ENCODE peak calls at places on chromosomes 16 and 17, in eight cellular contexts. O is HCT116; W is RWPE1; Y is CD4-positive, alpha-beta T cell; P is heart right ventricle; T is epithelial cell of esophagus; E is nephron progenitor cell; C is uterus. I is an unnamed sample.

GRCh38 chr16:30031477-30031918 is 427 bp upstream of the TLCD3B start:
- DNase-seq in P (no peak), T (no peak), W (no peak), Y (no peak), C (no peak), O (no peak), E (no peak), I (no peak)

GRCh38 chr17:4293572-4293971 is 29.8 kb upstream of the ANKFY1 start:
- DNase-seq in W (no peak), E (no peak), P (no peak), T (no peak), C (no peak), O (no peak), Y (no peak), I (no peak)

GRCh38 chr17:59753522-59754467 is 46.3 kb downstream of the VMP1 start:
- DNase-seq in O (peak; percentile 88), P (no peak), C (no peak), E (peak; percentile 20), W (peak; percentile 83), Y (no peak), T (peak; percentile 91), I (peak; percentile 70)

GRCh38 chr17:80780381-80781187 is 211.1 kb upstream of the CHMP6 start:
- DNase-seq in C (no peak), Y (no peak), O (no peak), P (no peak), E (no peak), W (no peak), T (no peak), I (no peak)

GRCh38 chr16:10325783-10326543 is 59.9 kb upstream of the ATF7IP2 start:
- DNase-seq in T (no peak), O (no peak), Y (no peak), W (no peak), E (no peak), P (no peak), C (no peak), I (no peak)

GRCh38 chr16:81429045-81429521 is 15.5 kb upstream of the CMIP start:
- DNase-seq in W (peak; percentile 41), P (no peak), T (no peak), C (no peak), O (peak; percentile 68), Y (no peak), E (no peak), I (no peak)

GRCh38 chr16:1078579-1079021 is 6.1 kb downstream of the SSTR5 start:
- DNase-seq in E (no peak), C (no peak), Y (no peak), O (no peak), T (peak; percentile 38), P (no peak), W (peak; percentile 92), I (no peak)

GRCh38 chr17:5123343-5124124 is 7.7 kb downstream of the USP6 start:
- DNase-seq in C (peak; percentile 9), O (no peak), Y (no peak), P (no peak), E (no peak), T (no peak), W (no peak), I (no peak)

GRCh38 chr17:48439875-48440505 is 10.0 kb upstream of the SKAP1 start:
- DNase-seq in T (no peak), C (no peak), E (peak; percentile 42), O (no peak), W (no peak), P (no peak), Y (peak; percentile 54), I (no peak)

GRCh38 chr17:75077490-75078096 is 10.2 kb upstream of the SLC16A5 start:
- DNase-seq in O (no peak), P (peak; percentile 84), C (peak; percentile 64), Y (peak; percentile 60), W (no peak), T (peak; percentile 28), E (no peak), I (no peak)

GRCh38 chr16:50320310-50320709 is 48.5 kb downstream of the BRD7 start:
- DNase-seq in Y (no peak), O (no peak), P (no peak), C (no peak), E (no peak), T (no peak), W (no peak), I (no peak)

GRCh38 chr16:77905356-77905920 is 116.9 kb upstream of the CLEC3A start:
- DNase-seq in Y (no peak), W (no peak), T (peak; percentile 38), O (no peak), C (no peak), E (no peak), P (no peak), I (no peak)

GRCh38 chr17:17400566-17401184 is 76.1 kb upstream of the MED9 start:
- DNase-seq in O (no peak), Y (no peak), W (no peak), P (no peak), C (no peak), T (no peak), E (no peak), I (no peak)

GRCh38 chr16:12390074-12390473 is 413.5 kb downstream of the SNX29 start:
- DNase-seq in T (no peak), O (no peak), W (no peak), Y (no peak), E (no peak), C (no peak), P (no peak), I (no peak)

GRCh38 chr16:12393208-12393607 is 410.5 kb downstream of the CPPED1 start:
- DNase-seq in O (no peak), T (no peak), P (no peak), Y (no peak), W (no peak), C (no peak), E (no peak), I (no peak)

GRCh38 chr16:12390644-12391043 is 413.0 kb downstream of the CPPED1 start:
- DNase-seq in E (no peak), C (no peak), T (peak; percentile 14), W (no peak), Y (no peak), O (no peak), P (no peak), I (no peak)

GRCh38 chr16:12391974-12392373 is 411.7 kb downstream of the CPPED1 start:
- DNase-seq in E (no peak), T (no peak), Y (no peak), O (no peak), C (no peak), P (no peak), W (no peak), I (no peak)

GRCh38 chr16:12392585-12393089 is 411.1 kb downstream of the CPPED1 start:
- DNase-seq in Y (no peak), W (no peak), P (no peak), O (no peak), T (no peak), C (peak; percentile 21), E (no peak), I (no peak)
- TF ChIP-seq CTCF in Y (no peak), W (no peak), P (no peak), O (peak; percentile 39), T (no peak), C (peak; percentile 24), E (no peak), I (peak; percentile 26)

DNA sequence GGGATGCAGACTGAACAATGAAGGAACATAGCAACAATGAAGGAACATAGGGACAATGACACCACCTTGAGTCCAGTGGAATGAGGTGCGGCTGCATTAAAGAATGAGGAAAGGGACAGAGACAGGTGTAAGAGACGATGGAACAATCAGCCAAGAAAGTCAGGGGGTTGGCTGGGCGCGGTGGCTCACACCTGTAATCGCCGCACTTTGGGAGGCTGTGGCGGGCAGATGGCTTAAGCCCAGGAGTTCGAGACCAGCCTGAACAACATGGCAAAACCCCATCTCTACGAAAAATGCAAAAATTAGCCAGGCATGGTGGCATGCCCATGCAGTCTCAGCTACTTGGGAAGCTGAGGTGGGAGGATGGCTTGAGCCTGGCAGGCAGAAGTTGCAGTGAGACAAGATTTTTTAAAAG is 13.6 kb upstream of the CBFB start:
- DNase-seq in P (no peak), O (peak; percentile 32), W (no peak), C (no peak), E (no peak), T (no peak), Y (no peak), I (no peak)
- TF ChIP-seq CTCF in P (no peak), O (peak; percentile 52), W (no peak), C (no peak), E (no peak), T (peak; percentile 32), Y (no peak), I (no peak)

DNA sequence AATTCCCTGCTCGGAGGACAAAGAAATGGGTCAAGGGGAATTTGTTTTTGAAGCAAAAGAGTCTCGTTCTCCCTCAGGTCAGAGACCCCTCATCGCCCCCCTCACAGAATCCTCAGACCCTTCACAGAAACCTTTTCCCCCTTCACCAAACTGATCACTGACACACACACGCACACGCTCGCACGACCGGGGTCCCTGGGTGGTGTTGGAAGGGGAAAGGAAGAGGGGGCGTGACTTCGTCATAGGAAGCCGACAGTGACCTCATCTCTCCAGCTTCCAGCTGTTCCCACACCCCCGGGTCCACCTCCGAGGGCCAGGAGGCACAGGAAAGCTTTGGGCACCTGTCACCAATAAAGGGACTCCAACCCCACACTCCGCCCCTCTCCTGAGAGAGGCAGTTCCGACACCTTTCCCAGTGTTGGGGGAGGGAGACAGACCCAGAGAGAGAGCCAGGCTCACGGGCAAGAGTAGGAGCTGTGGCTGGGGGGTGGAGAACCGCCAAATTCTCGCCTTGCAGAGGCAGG is 1.2 kb downstream of the ASGR1 start:
- DNase-seq in T (peak; percentile 18), P (no peak), C (no peak), O (no peak), W (no peak), E (peak; percentile 38), Y (no peak), I (no peak)
- TF ChIP-seq CTCF in T (no peak), P (no peak), C (no peak), O (no peak), W (no peak), E (no peak), Y (no peak), I (no peak)

DNA sequence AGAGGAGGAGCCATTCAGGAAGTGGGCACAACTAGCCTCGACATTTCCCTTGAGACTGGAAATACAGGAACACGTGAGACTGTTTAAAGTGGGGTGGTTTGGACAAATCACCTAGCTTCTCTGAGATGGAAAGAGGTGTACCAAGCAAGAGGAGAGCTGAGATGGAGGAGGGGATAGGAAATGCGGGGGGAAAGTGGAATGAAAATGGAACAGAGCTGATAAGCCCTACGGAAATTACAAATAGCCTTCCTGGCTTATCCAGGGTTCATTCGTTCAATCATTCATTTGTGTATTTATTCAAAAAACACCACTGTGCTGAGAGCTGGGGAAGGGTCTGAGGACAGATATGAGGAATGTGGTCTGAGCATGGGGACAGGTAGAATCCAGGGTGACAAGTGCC is 64.1 kb downstream of the ASIC2 start:
- DNase-seq in P (no peak), W (no peak), Y (no peak), E (no peak), T (no peak), O (no peak), C (no peak), I (no peak)
- TF ChIP-seq CTCF in P (no peak), W (no peak), Y (no peak), E (no peak), T (no peak), O (no peak), C (no peak), I (no peak)

DNA sequence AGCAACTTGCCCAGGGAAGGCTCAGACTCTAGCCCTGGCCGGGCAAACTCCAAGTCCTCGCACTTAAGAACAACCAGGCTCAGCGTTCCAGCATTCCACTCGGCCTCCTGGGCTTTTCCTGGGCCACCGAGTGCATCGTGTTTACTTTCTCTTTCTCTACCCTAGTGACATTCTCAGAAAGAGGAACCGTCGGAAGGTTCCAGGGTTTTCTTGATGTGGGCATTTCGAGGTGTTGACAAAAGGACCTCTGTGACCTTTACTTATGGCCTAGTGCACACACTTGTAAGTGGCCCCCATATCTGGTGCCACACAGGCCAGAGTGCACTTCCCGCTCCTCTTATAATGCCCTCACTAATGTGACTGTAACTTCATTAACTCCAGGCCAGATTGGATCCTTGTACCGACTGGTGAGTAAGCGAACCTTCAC is 3.1 kb upstream of the BANP start:
- DNase-seq in W (no peak), O (no peak), Y (no peak), T (no peak), E (no peak), C (no peak), P (no peak), I (no peak)
- TF ChIP-seq CTCF in W (no peak), O (no peak), Y (no peak), T (no peak), E (no peak), C (no peak), P (no peak), I (no peak)